ENCODE peak calls at places on chromosomes 5 and 9, in eight cellular contexts. T is skeletal muscle cell, N is GM12891, X is Daoy, G is Kasumi-1, Q is left cardiac atrium, E is M059J, D is NCI-H69. I is an unnamed sample.

GRCh38 chr5:18305288-18305899 is 671.1 kb downstream of the TAF11L14 start:
- DNase-seq in T (no peak), N (peak; percentile 10), X (peak; percentile 40), G (peak; percentile 69), Q (no peak), E (peak; percentile 28), D (peak; percentile 60), I (peak; percentile 15)

GRCh38 chr9:137064027-137064879 is 6.1 kb downstream of the SAPCD2 start:
- DNase-seq in T (no peak), N (no peak), X (peak; percentile 75), G (no peak), Q (peak; percentile 73), E (peak; percentile 55), D (peak; percentile 60), I (no peak)

GRCh38 chr5:59390074-59390659 is 503.4 kb downstream of the PDE4D start:
- DNase-seq in T (no peak), N (no peak), X (peak; percentile 14), G (peak; percentile 24), Q (no peak), E (peak; percentile 33), D (peak; percentile 71), I (no peak)

GRCh38 chr5:485943-486491 is 38.2 kb downstream of the SLC9A3 start:
- DNase-seq in T (no peak), N (no peak), X (no peak), G (no peak), Q (no peak), E (no peak), D (no peak), I (no peak)

GRCh38 chr9:75788006-75788634 is 102.4 kb upstream of the PCSK5 start:
- DNase-seq in T (peak; percentile 91), N (no peak), X (peak; percentile 1), G (no peak), Q (no peak), E (peak; percentile 2), D (no peak), I (peak; percentile 91)

GRCh38 chr5:116382874-116383266 is 191.8 kb downstream of the SEMA6A start:
- DNase-seq in T (no peak), N (no peak), X (no peak), G (no peak), Q (no peak), E (no peak), D (peak; percentile 66), I (no peak)

GRCh38 chr5:54691644-54692043 is 174.1 kb downstream of the SNX18 start:
- DNase-seq in T (no peak), N (no peak), X (no peak), G (no peak), Q (no peak), E (no peak), D (no peak), I (no peak)

GRCh38 chr5:161889971-161890370 is 42.1 kb downstream of the GABRA1 start:
- DNase-seq in T (no peak), N (no peak), X (no peak), G (no peak), Q (no peak), E (no peak), D (no peak), I (no peak)

GRCh38 chr5:69217154-69217731 is 17.4 kb upstream of the CDK7 start:
- DNase-seq in T (no peak), N (no peak), X (no peak), G (peak; percentile 91), Q (no peak), E (no peak), D (no peak), I (no peak)

GRCh38 chr9:96302021-96302420 is at the start of gene HSD17B3:
- DNase-seq in T (no peak), N (no peak), X (no peak), G (no peak), Q (no peak), E (peak; percentile 37), D (no peak), I (no peak)

GRCh38 chr5:133943475-133943817 is 25.0 kb downstream of the C5orf15 start:
- DNase-seq in T (no peak), N (no peak), X (no peak), G (no peak), Q (no peak), E (no peak), D (peak; percentile 33), I (no peak)

GRCh38 chr5:60961685-60962084 is 16.7 kb downstream of the NDUFAF2 start:
- DNase-seq in T (peak; percentile 26), N (no peak), X (peak; percentile 11), G (peak; percentile 42), Q (no peak), E (peak; percentile 52), D (no peak), I (no peak)

GRCh38 chr9:37339945-37340344 is 82.6 kb upstream of the GRHPR start:
- DNase-seq in T (no peak), N (no peak), X (no peak), G (no peak), Q (no peak), E (no peak), D (peak; percentile 72), I (no peak)

GRCh38 chr5:74380193-74380592 is 260.3 kb downstream of the ENC1 start:
- DNase-seq in T (no peak), N (no peak), X (no peak), G (no peak), Q (no peak), E (no peak), D (no peak), I (no peak)

GRCh38 chr5:105101597-105101996 is 1539.0 kb upstream of the NUDT12 start:
- DNase-seq in T (peak; percentile 17), N (no peak), X (no peak), G (no peak), Q (no peak), E (peak; percentile 14), D (peak; percentile 18), I (no peak)

I was measured in brain pericyte.